ENCODE peak calls at places on chromosomes 13 and 19, in six cellular contexts. M is kidney glomerular epithelial cell; U is GM04504; I is effector memory CD4-positive, alpha-beta T cell; R is DMS153; O is stimulated activated naive CD4-positive, alpha-beta T cell. X is an unnamed sample.
A peak's percentile ranks its signal among the peaks of the same experiment; 100 is the strongest.

GRCh38 chr13:46297338-46297737 is 85.6 kb downstream of the LRRC63 start:
- DNase-seq in M (no peak), U (no peak), I (no peak), R (no peak), O (no peak), X (no peak)

GRCh38 chr19:48540110-48540509 is 11.9 kb upstream of the SULT2B1 start:
- DNase-seq in M (no peak), U (no peak), I (no peak), R (no peak), O (no peak), X (no peak)

GRCh38 chr13:76523740-76524382 is 362.3 kb downstream of the KCTD12 start:
- DNase-seq in M (no peak), U (no peak), I (no peak), R (no peak), O (no peak), X (no peak)

GRCh38 chr19:48424694-48425219 is 21.0 kb upstream of the GRWD1 start:
- DNase-seq in M (peak; percentile 52), U (no peak), I (no peak), R (no peak), O (no peak), X (no peak)

GRCh38 chr13:94462670-94463069 is 16.8 kb downstream of the DCT start:
- DNase-seq in M (no peak), U (no peak), I (no peak), R (no peak), O (no peak), X (no peak)

GRCh38 chr13:75415720-75416119 is 66.2 kb downstream of the TBC1D4 start:
- DNase-seq in M (peak; percentile 40), U (peak; percentile 65), I (no peak), R (no peak), O (no peak), X (no peak)

GRCh38 chr13:55199132-55199531 is 1941.6 kb upstream of the PRR20A start:
- DNase-seq in M (no peak), U (no peak), I (no peak), R (no peak), O (no peak), X (no peak)

GRCh38 chr19:18969953-18970659 is 29.1 kb upstream of the HOMER3 start:
- DNase-seq in M (no peak), U (no peak), I (no peak), R (no peak), O (no peak), X (no peak)

GRCh38 chr13:64959276-64959675 is 2270.9 kb downstream of the PCDH9 start:
- DNase-seq in M (no peak), U (no peak), I (no peak), R (no peak), O (no peak), X (no peak)

GRCh38 chr13:107838592-107839161 is 376.7 kb downstream of the LIG4 start:
- DNase-seq in M (no peak), U (no peak), I (no peak), R (peak; percentile 16), O (no peak), X (no peak)

GRCh38 chr19:8017808-8018207 is 12.4 kb upstream of the ELAVL1 start:
- DNase-seq in M (no peak), U (no peak), I (no peak), R (no peak), O (peak; percentile 22), X (peak; percentile 23)

GRCh38 chr13:36282818-36283432 is 14.7 kb downstream of the CCDC169 start:
- DNase-seq in M (peak; percentile 45), U (no peak), I (no peak), R (peak; percentile 7), O (no peak), X (no peak)

GRCh38 chr13:113075711-113076110 is 29.9 kb upstream of the F7 start:
- DNase-seq in M (no peak), U (no peak), I (no peak), R (no peak), O (no peak), X (no peak)

GRCh38 chr19:55133639-55134444 is 15.2 kb downstream of the TNNT1 start:
- DNase-seq in M (no peak), U (no peak), I (no peak), R (no peak), O (no peak), X (no peak)

GRCh38 chr19:35780717-35781116 is 5.4 kb downstream of the ARHGAP33 start:
- DNase-seq in M (no peak), U (no peak), I (no peak), R (no peak), O (no peak), X (no peak)

GRCh38 chr19:46605356-46605821 is 4.3 kb downstream of the CALM3 start:
- DNase-seq in M (no peak), U (no peak), I (no peak), R (no peak), O (no peak), X (no peak)

GRCh38 chr19:16030964-16031871 is 45.1 kb upstream of the TPM4 start:
- DNase-seq in M (no peak), U (no peak), I (no peak), R (no peak), O (no peak), X (no peak)

GRCh38 chr13:26377038-26377437 is 123.1 kb downstream of the CDK8 start:
- DNase-seq in M (no peak), U (peak; percentile 3), I (no peak), R (no peak), O (no peak), X (no peak)

GRCh38 chr19:10430505-10431253 is 10.3 kb downstream of the PDE4A start:
- DNase-seq in M (no peak), U (peak; percentile 23), I (no peak), R (no peak), O (no peak), X (no peak)

GRCh38 chr19:30999726-31000125 is 349.5 kb downstream of the TSHZ3 start:
- DNase-seq in M (no peak), U (no peak), I (no peak), R (no peak), O (no peak), X (no peak)

GRCh38 chr19:17340302-17340870 is 3.0 kb downstream of the GTPBP3 start:
- DNase-seq in M (no peak), U (no peak), I (no peak), R (no peak), O (no peak), X (no peak)

GRCh38 chr19:30076101-30076551 is 134.1 kb downstream of the URI1 start:
- DNase-seq in M (no peak), U (no peak), I (no peak), R (no peak), O (no peak), X (no peak)

GRCh38 chr13:43285891-43286602 is 262.7 kb downstream of the DNAJC15 start:
- DNase-seq in M (no peak), U (no peak), I (no peak), R (no peak), O (no peak), X (no peak)

GRCh38 chr13:46202188-46202795 is 9.4 kb upstream of the LRRC63 start:
- DNase-seq in M (no peak), U (no peak), I (no peak), R (no peak), O (no peak), X (no peak)

GRCh38 chr13:100506154-100506553 is 82.4 kb downstream of the GGACT start:
- DNase-seq in M (no peak), U (no peak), I (no peak), R (no peak), O (no peak), X (no peak)

GRCh38 chr13:94495806-94496205 is 16.3 kb upstream of the DCT start:
- DNase-seq in M (no peak), U (no peak), I (no peak), R (no peak), O (no peak), X (no peak)

GRCh38 chr19:12272386-12272785 is 22.3 kb downstream of the ZNF44 start:
- DNase-seq in M (no peak), U (no peak), I (no peak), R (no peak), O (no peak), X (no peak)

GRCh38 chr19:45391346-45391745 is 13.5 kb downstream of the PPP1R13L start:
- DNase-seq in M (no peak), U (no peak), I (no peak), R (no peak), O (no peak), X (no peak)